ENCODE peak calls at places on chromosomes 12 and 14, in six cellular contexts. M is Peyer's patch, S is tibial artery, A is uterus, H is left lobe of liver, Y is GM10248. J is an unnamed sample.

GRCh38 chr12:82554529-82554928 is 132.2 kb upstream of the TMTC2 start:
- DNase-seq in M (no peak), S (no peak), A (no peak), H (no peak), Y (peak), J (no peak)

GRCh38 chr12:78970041-78970440 is 105.5 kb downstream of the SYT1 start:
- DNase-seq in M (no peak), S (no peak), A (no peak), H (no peak), Y (no peak), J (no peak)

GRCh38 chr14:104164512-104164911 is 26.1 kb downstream of the KIF26A start:
- DNase-seq in M (no peak), S (no peak), A (no peak), H (no peak), Y (no peak), J (no peak)

GRCh38 chr14:94388027-94388895 is at the start of gene SERPINA1:
- DNase-seq in M (peak), S (no peak), A (no peak), H (peak), Y (no peak), J (peak)

GRCh38 chr12:104578453-104578852 is 121.7 kb downstream of the CHST11 start:
- DNase-seq in M (no peak), S (no peak), A (no peak), H (no peak), Y (no peak), J (no peak)

GRCh38 chr14:68389973-68390372 is 402.9 kb downstream of the ZFP36L1 start:
- DNase-seq in M (no peak), S (no peak), A (no peak), H (no peak), Y (no peak), J (no peak)

GRCh38 chr12:109606261-109607028 is 32.9 kb downstream of the MVK start:
- DNase-seq in M (no peak), S (no peak), A (no peak), H (no peak), Y (no peak), J (no peak)

GRCh38 chr12:1297206-1297605 is 297.2 kb downstream of the FBXL14 start:
- DNase-seq in M (no peak), S (no peak), A (no peak), H (no peak), Y (no peak), J (no peak)

GRCh38 chr12:1851126-1851791 is 30.9 kb downstream of the LRTM2 start:
- DNase-seq in M (no peak), S (no peak), A (no peak), H (no peak), Y (no peak), J (no peak)

GRCh38 chr12:47574252-47575021 is 131.4 kb downstream of the RPAP3 start:
- DNase-seq in M (no peak), S (no peak), A (no peak), H (no peak), Y (no peak), J (no peak)

GRCh38 chr14:44404021-44404420 is 103.1 kb downstream of the FSCB start:
- DNase-seq in M (no peak), S (no peak), A (no peak), H (no peak), Y (no peak), J (no peak)

GRCh38 chr14:101251812-101252442 is 309.4 kb upstream of the DIO3 start:
- DNase-seq in M (no peak), S (no peak), A (no peak), H (no peak), Y (no peak), J (peak)